ENCODE peak calls at places on chromosomes 2 and 18, in eight cellular contexts. One of them, this sample, is unnamed.

GRCh38 chr2:99698896-99699295 is 209.1 kb upstream of the REV1 start:
- DNase-seq in NCI-H146: no peak
- DNase-seq in activated CD8-positive, alpha-beta memory T cell treated with anti-CD3 and anti-CD28 coated beads for 48 hours: no peak
- DNase-seq in ureter: no peak
- DNase-seq in CD4-positive, alpha-beta T cell: no peak
- DNase-seq in memory B cell: no peak
- DNase-seq in stimulated activated CD8-positive, alpha-beta memory T cell treated with anti-CD3 and anti-CD28 coated beads, Interleukin-7, amount 100 ng/mL, for 24 hours: no peak
- DNase-seq in pancreas: no peak
- DNase-seq in this sample: no peak

GRCh38 chr18:56727399-56727798 is 76.2 kb downstream of the WDR7 start:
- DNase-seq in ureter: no peak
- DNase-seq in activated CD8-positive, alpha-beta memory T cell treated with anti-CD3 and anti-CD28 coated beads for 48 hours: peak; percentile 10
- DNase-seq in stimulated activated CD8-positive, alpha-beta memory T cell treated with anti-CD3 and anti-CD28 coated beads, Interleukin-7, amount 100 ng/mL, for 24 hours: no peak
- DNase-seq in CD4-positive, alpha-beta T cell: no peak
- DNase-seq in pancreas: no peak
- DNase-seq in memory B cell: no peak
- DNase-seq in NCI-H146: no peak
- DNase-seq in this sample: no peak

GRCh38 chr2:127638361-127639110 is 7.4 kb upstream of the GPR17 start:
- DNase-seq in NCI-H146: no peak
- DNase-seq in CD4-positive, alpha-beta T cell: no peak
- DNase-seq in memory B cell: no peak
- DNase-seq in activated CD8-positive, alpha-beta memory T cell treated with anti-CD3 and anti-CD28 coated beads for 48 hours: no peak
- DNase-seq in stimulated activated CD8-positive, alpha-beta memory T cell treated with anti-CD3 and anti-CD28 coated beads, Interleukin-7, amount 100 ng/mL, for 24 hours: no peak
- DNase-seq in ureter: no peak
- DNase-seq in pancreas: peak; percentile 31
- DNase-seq in this sample: no peak

GRCh38 chr2:237530472-237531433 is 35.6 kb upstream of the PRLH start:
- DNase-seq in memory B cell: no peak
- DNase-seq in pancreas: no peak
- DNase-seq in ureter: no peak
- DNase-seq in CD4-positive, alpha-beta T cell: no peak
- DNase-seq in activated CD8-positive, alpha-beta memory T cell treated with anti-CD3 and anti-CD28 coated beads for 48 hours: no peak
- DNase-seq in NCI-H146: no peak
- DNase-seq in stimulated activated CD8-positive, alpha-beta memory T cell treated with anti-CD3 and anti-CD28 coated beads, Interleukin-7, amount 100 ng/mL, for 24 hours: no peak
- DNase-seq in this sample: no peak

GRCh38 chr18:23756590-23757540 is 67.6 kb downstream of the LAMA3 start:
- DNase-seq in stimulated activated CD8-positive, alpha-beta memory T cell treated with anti-CD3 and anti-CD28 coated beads, Interleukin-7, amount 100 ng/mL, for 24 hours: no peak
- DNase-seq in CD4-positive, alpha-beta T cell: no peak
- DNase-seq in memory B cell: no peak
- DNase-seq in activated CD8-positive, alpha-beta memory T cell treated with anti-CD3 and anti-CD28 coated beads for 48 hours: no peak
- DNase-seq in NCI-H146: no peak
- DNase-seq in pancreas: peak; percentile 36
- DNase-seq in ureter: no peak
- DNase-seq in this sample: no peak

GRCh38 chr18:69995774-69996173 is 48.1 kb upstream of the CD226 start:
- DNase-seq in CD4-positive, alpha-beta T cell: no peak
- DNase-seq in stimulated activated CD8-positive, alpha-beta memory T cell treated with anti-CD3 and anti-CD28 coated beads, Interleukin-7, amount 100 ng/mL, for 24 hours: no peak
- DNase-seq in pancreas: no peak
- DNase-seq in memory B cell: no peak
- DNase-seq in ureter: no peak
- DNase-seq in NCI-H146: no peak
- DNase-seq in activated CD8-positive, alpha-beta memory T cell treated with anti-CD3 and anti-CD28 coated beads for 48 hours: no peak
- DNase-seq in this sample: no peak

GRCh38 chr2:47008381-47009280 is 93.0 kb upstream of the MCFD2 start:
- DNase-seq in activated CD8-positive, alpha-beta memory T cell treated with anti-CD3 and anti-CD28 coated beads for 48 hours: no peak
- DNase-seq in NCI-H146: peak; percentile 45
- DNase-seq in CD4-positive, alpha-beta T cell: no peak
- DNase-seq in ureter: no peak
- DNase-seq in memory B cell: no peak
- DNase-seq in stimulated activated CD8-positive, alpha-beta memory T cell treated with anti-CD3 and anti-CD28 coated beads, Interleukin-7, amount 100 ng/mL, for 24 hours: no peak
- DNase-seq in pancreas: peak; percentile 72
- DNase-seq in this sample: no peak

GRCh38 chr2:238970553-238971081 is 122.7 kb downstream of the TWIST2 start:
- DNase-seq in CD4-positive, alpha-beta T cell: peak; percentile 23
- DNase-seq in ureter: peak; percentile 63
- DNase-seq in activated CD8-positive, alpha-beta memory T cell treated with anti-CD3 and anti-CD28 coated beads for 48 hours: no peak
- DNase-seq in stimulated activated CD8-positive, alpha-beta memory T cell treated with anti-CD3 and anti-CD28 coated beads, Interleukin-7, amount 100 ng/mL, for 24 hours: no peak
- DNase-seq in memory B cell: peak; percentile 32
- DNase-seq in NCI-H146: peak; percentile 20
- DNase-seq in pancreas: peak; percentile 81
- DNase-seq in this sample: peak; percentile 17

GRCh38 chr2:15069149-15069548 is 436.6 kb downstream of the LRATD1 start:
- DNase-seq in activated CD8-positive, alpha-beta memory T cell treated with anti-CD3 and anti-CD28 coated beads for 48 hours: no peak
- DNase-seq in CD4-positive, alpha-beta T cell: no peak
- DNase-seq in memory B cell: no peak
- DNase-seq in NCI-H146: no peak
- DNase-seq in stimulated activated CD8-positive, alpha-beta memory T cell treated with anti-CD3 and anti-CD28 coated beads, Interleukin-7, amount 100 ng/mL, for 24 hours: no peak
- DNase-seq in ureter: no peak
- DNase-seq in pancreas: no peak
- DNase-seq in this sample: no peak

GRCh38 chr2:195766691-195767090 is 109.7 kb downstream of the SLC39A10 start:
- DNase-seq in activated CD8-positive, alpha-beta memory T cell treated with anti-CD3 and anti-CD28 coated beads for 48 hours: no peak
- DNase-seq in NCI-H146: no peak
- DNase-seq in pancreas: no peak
- DNase-seq in CD4-positive, alpha-beta T cell: no peak
- DNase-seq in ureter: no peak
- DNase-seq in stimulated activated CD8-positive, alpha-beta memory T cell treated with anti-CD3 and anti-CD28 coated beads, Interleukin-7, amount 100 ng/mL, for 24 hours: no peak
- DNase-seq in memory B cell: no peak
- DNase-seq in this sample: no peak

GRCh38 chr18:35029103-35029502 is 12.1 kb upstream of the MAPRE2 start:
- DNase-seq in activated CD8-positive, alpha-beta memory T cell treated with anti-CD3 and anti-CD28 coated beads for 48 hours: no peak
- DNase-seq in memory B cell: no peak
- DNase-seq in CD4-positive, alpha-beta T cell: no peak
- DNase-seq in ureter: no peak
- DNase-seq in NCI-H146: no peak
- DNase-seq in pancreas: no peak
- DNase-seq in stimulated activated CD8-positive, alpha-beta memory T cell treated with anti-CD3 and anti-CD28 coated beads, Interleukin-7, amount 100 ng/mL, for 24 hours: no peak
- DNase-seq in this sample: no peak

GRCh38 chr2:46002947-46003346 is 294.3 kb upstream of the EPAS1 start:
- DNase-seq in memory B cell: no peak
- DNase-seq in ureter: no peak
- DNase-seq in pancreas: no peak
- DNase-seq in NCI-H146: no peak
- DNase-seq in activated CD8-positive, alpha-beta memory T cell treated with anti-CD3 and anti-CD28 coated beads for 48 hours: no peak
- DNase-seq in CD4-positive, alpha-beta T cell: no peak
- DNase-seq in stimulated activated CD8-positive, alpha-beta memory T cell treated with anti-CD3 and anti-CD28 coated beads, Interleukin-7, amount 100 ng/mL, for 24 hours: no peak
- DNase-seq in this sample: no peak

GRCh38 chr2:219947575-219947974 is 320.1 kb downstream of the SLC4A3 start:
- DNase-seq in CD4-positive, alpha-beta T cell: no peak
- DNase-seq in pancreas: no peak
- DNase-seq in NCI-H146: no peak
- DNase-seq in activated CD8-positive, alpha-beta memory T cell treated with anti-CD3 and anti-CD28 coated beads for 48 hours: no peak
- DNase-seq in memory B cell: no peak
- DNase-seq in stimulated activated CD8-positive, alpha-beta memory T cell treated with anti-CD3 and anti-CD28 coated beads, Interleukin-7, amount 100 ng/mL, for 24 hours: no peak
- DNase-seq in ureter: no peak
- DNase-seq in this sample: no peak

GRCh38 chr2:43474273-43474672 is 121.6 kb downstream of the THADA start:
- DNase-seq in stimulated activated CD8-positive, alpha-beta memory T cell treated with anti-CD3 and anti-CD28 coated beads, Interleukin-7, amount 100 ng/mL, for 24 hours: no peak
- DNase-seq in CD4-positive, alpha-beta T cell: no peak
- DNase-seq in NCI-H146: no peak
- DNase-seq in pancreas: no peak
- DNase-seq in activated CD8-positive, alpha-beta memory T cell treated with anti-CD3 and anti-CD28 coated beads for 48 hours: no peak
- DNase-seq in ureter: no peak
- DNase-seq in memory B cell: no peak
- DNase-seq in this sample: no peak

GRCh38 chr2:162840598-162841246 is 2.2 kb upstream of the KCNH7 start:
- DNase-seq in activated CD8-positive, alpha-beta memory T cell treated with anti-CD3 and anti-CD28 coated beads for 48 hours: no peak
- DNase-seq in NCI-H146: peak; percentile 11
- DNase-seq in pancreas: peak; percentile 56
- DNase-seq in stimulated activated CD8-positive, alpha-beta memory T cell treated with anti-CD3 and anti-CD28 coated beads, Interleukin-7, amount 100 ng/mL, for 24 hours: no peak
- DNase-seq in CD4-positive, alpha-beta T cell: no peak
- DNase-seq in ureter: no peak
- DNase-seq in memory B cell: no peak
- DNase-seq in this sample: no peak

GRCh38 chr2:163185160-163185559 is 346.6 kb upstream of the KCNH7 start:
- DNase-seq in NCI-H146: no peak
- DNase-seq in ureter: no peak
- DNase-seq in CD4-positive, alpha-beta T cell: no peak
- DNase-seq in activated CD8-positive, alpha-beta memory T cell treated with anti-CD3 and anti-CD28 coated beads for 48 hours: no peak
- DNase-seq in pancreas: no peak
- DNase-seq in memory B cell: no peak
- DNase-seq in stimulated activated CD8-positive, alpha-beta memory T cell treated with anti-CD3 and anti-CD28 coated beads, Interleukin-7, amount 100 ng/mL, for 24 hours: no peak
- DNase-seq in this sample: no peak

GRCh38 chr2:167592441-167592840 is 655.0 kb downstream of the STK39 start:
- DNase-seq in CD4-positive, alpha-beta T cell: no peak
- DNase-seq in pancreas: no peak
- DNase-seq in activated CD8-positive, alpha-beta memory T cell treated with anti-CD3 and anti-CD28 coated beads for 48 hours: no peak
- DNase-seq in memory B cell: no peak
- DNase-seq in NCI-H146: no peak
- DNase-seq in stimulated activated CD8-positive, alpha-beta memory T cell treated with anti-CD3 and anti-CD28 coated beads, Interleukin-7, amount 100 ng/mL, for 24 hours: no peak
- DNase-seq in ureter: no peak
- DNase-seq in this sample: no peak

GRCh38 chr2:54605836-54606235 is 117.6 kb upstream of the EML6 start:
- DNase-seq in stimulated activated CD8-positive, alpha-beta memory T cell treated with anti-CD3 and anti-CD28 coated beads, Interleukin-7, amount 100 ng/mL, for 24 hours: no peak
- DNase-seq in ureter: no peak
- DNase-seq in memory B cell: no peak
- DNase-seq in pancreas: no peak
- DNase-seq in CD4-positive, alpha-beta T cell: no peak
- DNase-seq in activated CD8-positive, alpha-beta memory T cell treated with anti-CD3 and anti-CD28 coated beads for 48 hours: no peak
- DNase-seq in NCI-H146: no peak
- DNase-seq in this sample: no peak

This sample was measured in naive B cell.